ENCODE peak calls at places on chromosomes 7 and 10, in five cellular contexts. H, V, K, T and L are unnamed samples.

GRCh38 chr7:68833442-68833841 is 764.8 kb upstream of the AUTS2 start:
- DNase-seq in H (no peak), T (no peak), V (no peak), K (no peak), L (no peak)

GRCh38 chr7:106064836-106065559 is 47.1 kb downstream of the SYPL1 start:
- DNase-seq in H (peak), T (peak), K (no peak), V (peak), L (peak)

GRCh38 chr7:50512384-50512783 is 52.8 kb downstream of the DDC start:
- DNase-seq in V (no peak), T (no peak), K (no peak), H (no peak), L (no peak)

GRCh38 chr7:132138817-132139216 is 437.5 kb downstream of the PLXNA4 start:
- DNase-seq in V (no peak), K (no peak), T (peak), H (no peak), L (peak)

GRCh38 chr7:128197586-128197985 is 43.5 kb upstream of the LEP start:
- DNase-seq in T (no peak), V (peak), K (no peak), H (peak), L (no peak)

GRCh38 chr10:99914236-99914635 is 95.5 kb downstream of the DNMBP start:
- DNase-seq in V (no peak), K (no peak), T (peak), H (no peak), L (no peak)

GRCh38 chr7:129664029-129665012 is 52.8 kb downstream of the NRF1 start:
- DNase-seq in T (peak), V (peak), H (no peak), K (peak), L (peak)

GRCh38 chr7:2922271-2922691 is 78.2 kb upstream of the GNA12 start:
- DNase-seq in K (no peak), V (no peak), H (no peak), T (no peak), L (no peak)

GRCh38 chr10:14507156-14507555 is 176.4 kb upstream of the FRMD4A start:
- DNase-seq in V (no peak), T (peak), K (no peak), H (no peak), L (no peak)

GRCh38 chr10:24219963-24220362 is 11.0 kb downstream of the KIAA1217 start:
- DNase-seq in T (no peak), V (no peak), H (no peak), K (no peak), L (no peak)

GRCh38 chr7:127251048-127251451 is 1.7 kb downstream of the GRM8 start:
- DNase-seq in H (no peak), V (no peak), T (no peak), K (no peak), L (no peak)

GRCh38 chr7:39085590-39086049 is 107.9 kb downstream of the POU6F2 start:
- DNase-seq in H (peak), K (no peak), V (no peak), T (no peak), L (no peak)

GRCh38 chr7:95971716-95972115 is 199.4 kb downstream of the DYNC1I1 start:
- DNase-seq in V (no peak), T (no peak), H (no peak), K (no peak), L (no peak)

GRCh38 chr7:129247087-129247486 is 22.3 kb downstream of the AHCYL2 start:
- DNase-seq in H (no peak), K (no peak), T (peak), V (no peak), L (no peak)

GRCh38 chr7:39617010-39617409 is 6.4 kb upstream of the RALA start:
- DNase-seq in T (no peak), H (no peak), K (no peak), V (peak), L (no peak)

GRCh38 chr7:96067321-96067720 is 254.6 kb downstream of the SLC25A13 start:
- DNase-seq in V (no peak), T (no peak), K (no peak), H (no peak), L (peak)

GRCh38 chr7:90311185-90311584 is 9.9 kb downstream of the FAM237B start:
- DNase-seq in V (no peak), H (no peak), K (no peak), T (no peak), L (no peak)

GRCh38 chr7:155206286-155207020 is 91.2 kb upstream of the INSIG1 start:
- DNase-seq in V (peak), K (peak), T (peak), H (no peak), L (no peak)

GRCh38 chr10:95604630-95605029 is 43.5 kb upstream of the SORBS1 start:
- DNase-seq in K (no peak), T (no peak), H (no peak), V (no peak), L (no peak)

GRCh38 chr10:63799511-63799910 is 278.3 kb downstream of the REEP3 start:
- DNase-seq in H (no peak), V (no peak), K (no peak), T (no peak), L (no peak)

GRCh38 chr10:23199768-23200511 is 7.8 kb downstream of the PTF1A start:
- DNase-seq in T (no peak), H (peak), K (no peak), V (no peak), L (no peak)

GRCh38 chr7:24341677-24342076 is 57.7 kb downstream of the NPY start:
- DNase-seq in K (no peak), H (no peak), V (no peak), T (no peak), L (no peak)

GRCh38 chr7:90788057-90788456 is 191.9 kb downstream of the CDK14 start:
- DNase-seq in K (no peak), V (peak), T (no peak), H (no peak), L (no peak)

GRCh38 chr7:3106353-3106752 is 62.7 kb upstream of the CARD11 start:
- DNase-seq in K (no peak), H (no peak), V (no peak), T (no peak), L (no peak)

GRCh38 chr10:122323941-122324675 is 50.4 kb upstream of the PLEKHA1 start:
- DNase-seq in V (no peak), H (no peak), T (no peak), K (no peak), L (no peak)

GRCh38 chr10:3538291-3538849 is 246.6 kb downstream of the KLF6 start:
- DNase-seq in T (peak), K (no peak), V (no peak), H (no peak), L (no peak)

GRCh38 chr10:55370021-55370420 is 569.0 kb upstream of the PCDH15 start:
- DNase-seq in V (no peak), K (no peak), H (no peak), T (no peak), L (no peak)

GRCh38 chr7:26156454-26157365 is 4.7 kb downstream of the NFE2L3 start:
- DNase-seq in H (no peak), V (peak), K (peak), T (peak), L (peak)

GRCh38 chr7:5388273-5388866 is 35.3 kb downstream of the TNRC18 start:
- DNase-seq in T (no peak), K (no peak), V (no peak), H (no peak), L (no peak)

GRCh38 chr7:145168879-145169278 is 333.0 kb upstream of the TPK1 start:
- DNase-seq in V (no peak), H (no peak), T (no peak), K (no peak), L (no peak)

GRCh38 chr10:97069576-97070362 is 116.0 kb downstream of the SLIT1 start:
- DNase-seq in H (no peak), T (no peak), K (no peak), V (no peak), L (peak)

GRCh38 chr7:37284805-37285211 is 163.9 kb downstream of the ELMO1 start:
- DNase-seq in T (peak), V (no peak), H (peak), K (peak), L (no peak)

GRCh38 chr10:72455889-72456588 is 101.3 kb upstream of the DNAJB12 start:
- DNase-seq in K (no peak), H (no peak), T (no peak), V (peak), L (no peak)

GRCh38 chr7:128021361-128021760 is 9.9 kb downstream of the LRRC4 start:
- DNase-seq in K (no peak), T (no peak), V (peak), H (no peak), L (peak)

GRCh38 chr7:74083928-74084721 is 521 bp downstream of the LIMK1 start:
- DNase-seq in T (peak), H (peak), V (peak), K (peak), L (no peak)

GRCh38 chr7:145957160-145957890 is 159.3 kb upstream of the CNTNAP2 start:
- DNase-seq in K (peak), V (no peak), H (no peak), T (no peak), L (no peak)

GRCh38 chr7:55733584-55733983 is 129.0 kb downstream of the SEPTIN14 start:
- DNase-seq in H (no peak), V (peak), T (peak), K (no peak), L (no peak)

GRCh38 chr10:28716748-28717147 is 39.4 kb downstream of the BAMBI start:
- DNase-seq in H (no peak), T (no peak), V (no peak), K (no peak), L (no peak)

GRCh38 chr10:93420091-93420490 is 62.0 kb downstream of the MYOF start:
- DNase-seq in V (peak), H (no peak), T (no peak), K (no peak), L (no peak)

DNA sequence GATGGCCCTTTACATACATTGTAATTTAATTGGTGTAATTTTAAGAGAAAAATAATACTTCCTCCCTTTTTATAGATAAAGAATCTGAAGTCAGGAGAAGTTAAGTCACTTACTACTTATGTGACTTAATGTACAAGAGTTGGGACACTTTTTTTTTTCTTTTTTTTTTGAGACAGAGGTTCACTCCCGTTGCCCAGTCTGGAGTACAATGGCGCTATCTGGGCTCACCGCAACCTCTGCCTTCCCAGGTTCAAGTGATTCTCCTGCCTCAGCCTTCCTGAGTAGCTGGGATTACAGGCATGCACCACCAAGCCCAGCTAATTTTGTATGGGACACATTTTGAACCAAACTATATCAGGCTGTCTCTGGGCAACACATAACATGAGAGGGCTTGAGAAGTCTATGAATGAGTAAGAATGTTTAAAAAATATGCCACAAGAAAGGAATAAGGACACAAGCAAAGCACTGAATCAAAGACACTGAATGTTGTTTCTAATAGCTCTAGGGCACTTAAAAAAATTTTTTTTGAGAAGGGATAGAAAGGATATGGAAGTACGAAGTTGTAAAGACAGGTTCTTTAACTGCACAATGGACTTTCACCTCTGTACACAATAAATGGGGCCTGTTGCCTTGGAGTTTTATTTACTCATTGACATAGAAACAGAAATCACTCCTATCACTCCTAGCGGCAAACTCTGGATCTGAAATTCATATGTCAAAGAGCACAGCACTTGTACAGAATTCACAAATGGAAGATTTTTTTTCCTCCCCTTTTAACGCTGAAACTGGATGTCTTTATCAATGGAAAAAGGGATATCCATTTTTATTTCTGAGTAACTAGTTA is 18.5 kb downstream of the NT5C3A start:
- DNase-seq in T (no peak), K (no peak), H (no peak), V (no peak), L (no peak)
- H2AFZ ChIP-seq in T (no peak), K (no peak), H (no peak), V (no peak), L (no peak)

DNA sequence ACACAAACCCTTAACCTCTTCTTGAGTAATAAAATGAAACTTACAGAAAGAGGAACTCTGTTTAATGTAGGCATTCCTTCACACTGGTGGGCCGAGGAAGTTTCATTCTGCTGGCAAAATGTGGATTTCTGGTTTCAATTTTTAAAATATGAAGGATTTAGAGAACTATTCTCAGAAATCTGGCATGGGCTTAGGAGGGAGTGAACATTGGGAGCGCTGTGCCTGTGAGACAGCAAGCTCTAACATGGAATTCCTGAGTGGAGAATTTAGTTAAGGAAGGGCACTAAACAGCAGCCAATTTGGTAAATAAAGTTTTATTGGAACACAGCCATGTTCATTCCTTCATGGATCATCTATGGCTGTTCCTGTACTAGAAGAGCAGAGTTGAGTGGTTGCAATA is 751.8 kb upstream of the IGFBP3 start:
- DNase-seq in V (no peak), K (no peak), T (no peak), H (no peak), L (no peak)
- H2AFZ ChIP-seq in V (no peak), K (no peak), T (no peak), H (no peak), L (no peak)

GRCh38 chr10:98376485-98376884 is 38.5 kb downstream of the PYROXD2 start:
- DNase-seq in V (peak), H (no peak), T (no peak), K (no peak), L (peak)
- H2AFZ ChIP-seq in V (no peak), H (no peak), T (no peak), K (no peak), L (no peak)

GRCh38 chr10:69734416-69734796 is 67.3 kb upstream of the COL13A1 start:
- DNase-seq in T (no peak), V (no peak), K (no peak), H (no peak), L (no peak)
- H2AFZ ChIP-seq in T (no peak), V (peak), K (peak), H (no peak), L (no peak)

GRCh38 chr7:33979807-33980355 is 74.5 kb downstream of the BMPER start:
- DNase-seq in K (no peak), H (no peak), V (peak), T (no peak), L (no peak)
- H2AFZ ChIP-seq in K (no peak), H (no peak), V (peak), T (no peak), L (no peak)

DNA sequence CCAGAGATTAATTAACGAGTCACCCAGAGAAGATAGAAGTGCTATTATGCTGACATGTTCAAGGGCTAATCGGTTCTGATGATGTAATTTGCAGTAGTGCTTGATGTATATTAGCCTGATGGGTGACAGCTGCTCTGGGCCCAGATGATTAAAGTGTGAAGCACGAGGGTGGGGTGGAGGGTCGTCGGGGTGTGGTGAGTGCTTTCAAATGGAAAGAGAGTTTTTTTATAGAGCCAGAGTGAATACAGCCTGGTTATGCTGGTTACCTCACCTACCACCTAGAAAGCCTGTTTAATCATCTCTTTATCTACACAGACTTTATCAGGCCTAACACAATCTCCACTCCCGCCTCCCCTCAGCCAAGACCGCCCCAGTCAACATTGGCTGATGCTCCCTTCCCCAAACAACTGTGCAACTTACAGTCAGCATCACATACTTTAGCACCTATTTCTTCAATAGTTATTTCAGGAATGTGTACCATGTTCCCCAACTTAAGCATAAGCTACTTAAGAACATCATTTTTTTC is 11.5 kb upstream of the STN1 start:
- DNase-seq in K (no peak), H (no peak), T (no peak), V (no peak), L (no peak)
- H2AFZ ChIP-seq in K (no peak), H (no peak), T (no peak), V (no peak), L (no peak)

DNA sequence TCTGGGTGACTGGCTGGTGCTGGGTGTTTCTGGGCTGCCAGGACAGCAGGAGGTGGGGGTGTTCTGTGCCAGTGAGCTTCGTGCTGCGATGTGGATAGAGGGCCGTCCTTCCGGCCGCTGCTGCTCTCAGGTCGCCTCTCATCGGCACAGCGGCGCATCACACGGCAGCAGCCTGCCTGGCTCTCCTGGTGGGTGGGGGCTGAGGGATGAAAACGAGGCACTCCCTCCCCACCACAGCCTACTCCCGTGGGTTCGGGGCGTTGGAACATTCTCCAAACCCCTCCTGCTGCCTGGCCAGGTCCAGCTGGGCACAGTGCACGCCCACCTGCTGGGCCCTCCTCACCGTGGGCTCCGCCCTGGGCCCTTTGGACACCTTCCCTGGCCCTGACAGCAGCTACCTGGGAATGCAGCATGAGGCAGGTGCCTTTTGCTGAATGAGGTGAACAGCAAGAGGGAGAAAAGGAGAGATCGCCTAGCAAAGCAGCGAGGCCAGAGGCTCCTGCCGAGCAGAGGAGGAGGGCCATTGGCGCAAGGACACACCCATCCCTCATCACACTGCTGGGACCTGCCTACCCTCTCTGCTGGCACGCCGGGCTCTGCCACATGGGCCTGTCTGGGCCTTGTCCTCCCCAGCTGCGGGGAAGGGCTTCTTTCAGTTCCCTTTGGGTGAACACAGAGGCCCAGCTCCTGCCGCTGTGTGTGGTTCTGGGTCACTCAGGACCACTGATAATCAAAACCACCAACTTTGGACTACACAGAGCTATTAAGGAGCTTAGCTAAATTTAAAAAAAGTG is 33.4 kb downstream of the INPP5A start:
- DNase-seq in K (peak), T (no peak), V (no peak), H (no peak), L (no peak)
- H2AFZ ChIP-seq in K (peak), T (no peak), V (peak), H (no peak), L (no peak)

GRCh38 chr7:17968791-17969715 is 28.8 kb upstream of the SNX13 start:
- DNase-seq in K (no peak), H (no peak), V (no peak), T (no peak), L (no peak)
- H2AFZ ChIP-seq in K (no peak), H (no peak), V (no peak), T (no peak), L (peak)